ENCODE peak calls at places on chromosomes 3 and 15, in seven cellular contexts. One of them, this sample, is unnamed.

GRCh38 chr3:56915969-56916586 is 114.3 kb upstream of the ARHGEF3 start:
- DNase-seq in mesendoderm: peak
- DNase-seq in IMR-90: no peak
- DNase-seq in trophoblast cell: no peak
- DNase-seq in neuronal stem cell: no peak
- DNase-seq in mesenchymal stem cell: no peak
- DNase-seq in H1: no peak
- DNase-seq in this sample: peak

GRCh38 chr3:10286596-10287295 is 6.0 kb downstream of the GHRL start:
- DNase-seq in IMR-90: peak
- DNase-seq in H1: peak
- DNase-seq in mesenchymal stem cell: peak
- DNase-seq in neuronal stem cell: peak
- DNase-seq in trophoblast cell: peak
- DNase-seq in mesendoderm: peak
- DNase-seq in this sample: peak

GRCh38 chr15:59199775-59200465 is 6.7 kb upstream of the LDHAL6B start:
- DNase-seq in mesendoderm: no peak
- DNase-seq in trophoblast cell: peak
- DNase-seq in mesenchymal stem cell: peak
- DNase-seq in IMR-90: peak
- DNase-seq in H1: no peak
- DNase-seq in neuronal stem cell: no peak
- DNase-seq in this sample: no peak

GRCh38 chr15:38252481-38253311 is at the start of gene SPRED1:
- DNase-seq in mesenchymal stem cell: no peak
- DNase-seq in mesendoderm: peak
- DNase-seq in IMR-90: peak
- DNase-seq in trophoblast cell: peak
- DNase-seq in neuronal stem cell: peak
- DNase-seq in H1: no peak
- DNase-seq in this sample: peak

GRCh38 chr3:142077859-142078500 is 71.4 kb downstream of the TFDP2 start:
- DNase-seq in mesenchymal stem cell: no peak
- DNase-seq in H1: no peak
- DNase-seq in neuronal stem cell: no peak
- DNase-seq in mesendoderm: no peak
- DNase-seq in trophoblast cell: peak
- DNase-seq in IMR-90: no peak
- DNase-seq in this sample: no peak

GRCh38 chr3:55294557-55294956 is 192.5 kb downstream of the WNT5A start:
- DNase-seq in H1: no peak
- DNase-seq in IMR-90: peak
- DNase-seq in mesenchymal stem cell: no peak
- DNase-seq in neuronal stem cell: no peak
- DNase-seq in trophoblast cell: no peak
- DNase-seq in mesendoderm: no peak
- DNase-seq in this sample: no peak

GRCh38 chr3:51942603-51943450 is 664 bp downstream of the PARP3 start:
- DNase-seq in mesendoderm: peak
- DNase-seq in trophoblast cell: peak
- DNase-seq in H1: no peak
- DNase-seq in mesenchymal stem cell: peak
- DNase-seq in IMR-90: peak
- DNase-seq in neuronal stem cell: no peak
- DNase-seq in this sample: peak

GRCh38 chr3:112632596-112632995 is 8.3 kb downstream of the CCDC80 start:
- DNase-seq in IMR-90: peak
- DNase-seq in mesenchymal stem cell: no peak
- DNase-seq in H1: no peak
- DNase-seq in trophoblast cell: no peak
- DNase-seq in mesendoderm: no peak
- DNase-seq in neuronal stem cell: no peak
- DNase-seq in this sample: no peak

GRCh38 chr3:188006726-188007393 is 147.1 kb upstream of the LPP start:
- DNase-seq in H1: no peak
- DNase-seq in neuronal stem cell: no peak
- DNase-seq in trophoblast cell: no peak
- DNase-seq in IMR-90: no peak
- DNase-seq in mesenchymal stem cell: no peak
- DNase-seq in mesendoderm: no peak
- DNase-seq in this sample: no peak

GRCh38 chr3:195884691-195885035 is 23.7 kb downstream of the TNK2 start:
- DNase-seq in trophoblast cell: no peak
- DNase-seq in neuronal stem cell: no peak
- DNase-seq in mesendoderm: no peak
- DNase-seq in H1: no peak
- DNase-seq in mesenchymal stem cell: no peak
- DNase-seq in IMR-90: no peak
- DNase-seq in this sample: no peak

GRCh38 chr3:13239467-13239760 is 166.2 kb upstream of the IQSEC1 start:
- DNase-seq in IMR-90: no peak
- DNase-seq in trophoblast cell: no peak
- DNase-seq in neuronal stem cell: no peak
- DNase-seq in mesenchymal stem cell: no peak
- DNase-seq in mesendoderm: no peak
- DNase-seq in H1: no peak
- DNase-seq in this sample: no peak
- H2BK120ac ChIP-seq in IMR-90: no peak
- H2BK120ac ChIP-seq in trophoblast cell: no peak
- H2BK120ac ChIP-seq in neuronal stem cell: no peak
- H2BK120ac ChIP-seq in mesenchymal stem cell: no peak
- H2BK120ac ChIP-seq in mesendoderm: no peak
- H2BK120ac ChIP-seq in H1: no peak
- H2BK120ac ChIP-seq in this sample: no peak

GRCh38 chr15:73940061-73940981 is 14.1 kb downstream of the LOXL1 start:
- DNase-seq in mesenchymal stem cell: no peak
- DNase-seq in IMR-90: no peak
- DNase-seq in trophoblast cell: no peak
- DNase-seq in mesendoderm: no peak
- DNase-seq in H1: no peak
- DNase-seq in neuronal stem cell: no peak
- DNase-seq in this sample: no peak

GRCh38 chr15:73941871-73942635 is 15.8 kb downstream of the LOXL1 start:
- DNase-seq in IMR-90: no peak
- DNase-seq in mesendoderm: no peak
- DNase-seq in neuronal stem cell: no peak
- DNase-seq in H1: no peak
- DNase-seq in mesenchymal stem cell: no peak
- DNase-seq in trophoblast cell: no peak
- DNase-seq in this sample: no peak

GRCh38 chr15:73941044-73941443 is 14.8 kb downstream of the LOXL1 start:
- DNase-seq in trophoblast cell: no peak
- DNase-seq in mesendoderm: peak
- DNase-seq in IMR-90: peak
- DNase-seq in neuronal stem cell: no peak
- DNase-seq in mesenchymal stem cell: peak
- DNase-seq in H1: no peak
- DNase-seq in this sample: no peak

GRCh38 chr15:73942751-73943270 is 16.5 kb downstream of the LOXL1 start:
- DNase-seq in trophoblast cell: no peak
- DNase-seq in mesendoderm: no peak
- DNase-seq in IMR-90: no peak
- DNase-seq in H1: no peak
- DNase-seq in neuronal stem cell: no peak
- DNase-seq in mesenchymal stem cell: no peak
- DNase-seq in this sample: no peak

DNA sequence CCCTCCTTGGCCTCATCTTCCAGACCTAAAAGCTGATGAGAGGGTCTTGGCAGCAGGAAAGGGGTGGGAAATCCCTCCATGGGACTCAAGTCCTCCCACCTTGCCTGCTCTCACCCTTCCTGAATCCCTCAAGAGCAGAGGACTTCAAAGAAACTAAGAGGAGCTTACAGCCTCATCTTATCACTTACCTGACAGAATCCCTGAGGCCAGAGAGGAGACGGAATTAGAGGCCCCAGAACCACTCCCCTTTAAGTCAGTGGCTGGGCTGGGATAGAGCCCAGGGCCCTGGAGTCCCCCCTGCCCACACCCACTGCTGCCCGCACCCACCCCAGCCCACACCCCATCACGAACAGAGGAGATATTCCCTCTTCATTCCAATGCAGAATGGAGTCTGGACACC is 15.2 kb downstream of the LOXL1 start:
- DNase-seq in trophoblast cell: no peak
- DNase-seq in neuronal stem cell: no peak
- DNase-seq in mesendoderm: peak
- DNase-seq in mesenchymal stem cell: no peak
- DNase-seq in H1: no peak
- DNase-seq in IMR-90: no peak
- DNase-seq in this sample: no peak
- H2BK120ac ChIP-seq in trophoblast cell: peak
- H2BK120ac ChIP-seq in neuronal stem cell: no peak
- H2BK120ac ChIP-seq in mesendoderm: no peak
- H2BK120ac ChIP-seq in mesenchymal stem cell: no peak
- H2BK120ac ChIP-seq in H1: no peak
- H2BK120ac ChIP-seq in IMR-90: peak
- H2BK120ac ChIP-seq in this sample: no peak

GRCh38 chr3:69741057-69741830 is 2.0 kb downstream of the MITF start:
- DNase-seq in H1: no peak
- DNase-seq in neuronal stem cell: no peak
- DNase-seq in mesenchymal stem cell: peak
- DNase-seq in trophoblast cell: no peak
- DNase-seq in IMR-90: no peak
- DNase-seq in mesendoderm: no peak
- DNase-seq in this sample: no peak
- H2BK120ac ChIP-seq in H1: no peak
- H2BK120ac ChIP-seq in neuronal stem cell: no peak
- H2BK120ac ChIP-seq in mesenchymal stem cell: no peak
- H2BK120ac ChIP-seq in trophoblast cell: no peak
- H2BK120ac ChIP-seq in IMR-90: no peak
- H2BK120ac ChIP-seq in mesendoderm: no peak
- H2BK120ac ChIP-seq in this sample: no peak

DNA sequence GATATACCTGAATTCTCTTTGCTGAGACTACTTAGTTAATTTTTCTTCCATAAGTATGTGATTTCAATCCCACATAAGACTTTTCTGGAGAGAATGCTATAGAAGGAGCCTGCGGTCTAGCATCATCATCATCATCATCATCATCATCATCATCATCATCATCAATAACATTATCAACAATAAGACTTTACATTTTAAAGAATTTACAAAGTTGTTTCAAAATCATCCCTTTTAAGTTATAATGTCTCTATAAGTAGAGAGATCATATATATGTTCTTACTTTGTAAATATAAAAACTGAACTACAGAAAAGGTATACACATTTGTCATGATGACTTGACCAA is 965.2 kb downstream of the ROBO1 start:
- DNase-seq in mesendoderm: no peak
- DNase-seq in H1: no peak
- DNase-seq in mesenchymal stem cell: no peak
- DNase-seq in IMR-90: no peak
- DNase-seq in trophoblast cell: no peak
- DNase-seq in neuronal stem cell: no peak
- DNase-seq in this sample: no peak
- H2BK120ac ChIP-seq in mesendoderm: no peak
- H2BK120ac ChIP-seq in H1: no peak
- H2BK120ac ChIP-seq in mesenchymal stem cell: no peak
- H2BK120ac ChIP-seq in IMR-90: no peak
- H2BK120ac ChIP-seq in trophoblast cell: no peak
- H2BK120ac ChIP-seq in neuronal stem cell: no peak
- H2BK120ac ChIP-seq in this sample: no peak

DNA sequence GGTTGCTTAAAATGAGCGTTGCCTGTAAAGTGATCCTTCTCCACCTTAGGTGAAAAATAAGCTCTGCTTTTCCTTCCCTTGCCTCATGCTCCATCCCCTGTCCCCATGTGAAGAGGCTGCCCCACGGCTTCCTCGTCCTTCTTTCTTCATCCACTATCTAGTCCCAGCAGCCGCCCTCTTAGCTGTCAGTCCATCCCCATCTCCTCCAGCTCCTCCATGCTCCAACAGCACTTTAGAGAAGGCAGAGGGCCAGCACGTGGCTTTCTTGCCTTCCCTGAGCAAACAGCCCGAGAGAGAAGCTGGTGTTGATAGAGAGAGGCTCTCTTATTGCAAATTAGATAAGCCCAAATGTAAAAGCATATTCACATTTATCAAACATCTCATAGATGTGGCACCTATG is 9.0 kb upstream of the TMEM41A start:
- DNase-seq in H1: no peak
- DNase-seq in mesenchymal stem cell: no peak
- DNase-seq in IMR-90: no peak
- DNase-seq in neuronal stem cell: no peak
- DNase-seq in mesendoderm: no peak
- DNase-seq in trophoblast cell: no peak
- DNase-seq in this sample: no peak
- H2BK120ac ChIP-seq in H1: no peak
- H2BK120ac ChIP-seq in mesenchymal stem cell: no peak
- H2BK120ac ChIP-seq in IMR-90: no peak
- H2BK120ac ChIP-seq in neuronal stem cell: no peak
- H2BK120ac ChIP-seq in mesendoderm: no peak
- H2BK120ac ChIP-seq in trophoblast cell: no peak
- H2BK120ac ChIP-seq in this sample: no peak

GRCh38 chr3:126835472-126836219 is 131.6 kb downstream of the CHCHD6 start:
- DNase-seq in neuronal stem cell: no peak
- DNase-seq in trophoblast cell: no peak
- DNase-seq in mesenchymal stem cell: peak
- DNase-seq in mesendoderm: peak
- DNase-seq in IMR-90: peak
- DNase-seq in H1: no peak
- DNase-seq in this sample: no peak
- H2BK120ac ChIP-seq in neuronal stem cell: no peak
- H2BK120ac ChIP-seq in trophoblast cell: no peak
- H2BK120ac ChIP-seq in mesenchymal stem cell: no peak
- H2BK120ac ChIP-seq in mesendoderm: no peak
- H2BK120ac ChIP-seq in IMR-90: no peak
- H2BK120ac ChIP-seq in H1: no peak
- H2BK120ac ChIP-seq in this sample: no peak